ENCODE peak calls at places on chromosome X, in ten cellular contexts. G is endothelial cell; J is NCI-H2081 treated with DMSO at 0.1 percent for 48 hours; D is NCI-H2171 treated with DMSO at 0.1 percent for 48 hours; K is CD8-positive, alpha-beta T cell; M is Right ventricle myocardium superior; N is Karpas-422; F is NCI-H187; B is M059J; A is NCI-H1092. I is an unnamed sample.

GRCh38 chrX:18436017-18436416 is 10.6 kb downstream of the CDKL5 start:
- DNase-seq in G (no peak), J (no peak), D (no peak), K (no peak), M (no peak), N (no peak), F (no peak), B (no peak), A (no peak), I (no peak)

GRCh38 chrX:147228153-147228552 is 413.6 kb upstream of the CXorf51A start:
- DNase-seq in G (no peak), J (no peak), D (no peak), K (no peak), M (no peak), N (no peak), F (no peak), B (no peak), A (no peak), I (no peak)

GRCh38 chrX:39445336-39445735 is 644.1 kb downstream of the MID1IP1 start:
- DNase-seq in G (peak; percentile 19), J (no peak), D (no peak), K (peak; percentile 3), M (no peak), N (peak; percentile 71), F (no peak), B (no peak), A (peak; percentile 16), I (no peak)

GRCh38 chrX:71917621-71918341 is 7.1 kb downstream of the NHSL2 start:
- DNase-seq in G (no peak), J (no peak), D (no peak), K (no peak), M (no peak), N (no peak), F (no peak), B (peak; percentile 35), A (no peak), I (no peak)

GRCh38 chrX:6227445-6227820 is 1.2 kb downstream of the NLGN4X start:
- DNase-seq in G (peak; percentile 5), J (no peak), D (no peak), K (no peak), M (no peak), N (peak; percentile 75), F (no peak), B (no peak), A (peak; percentile 46), I (no peak)

GRCh38 chrX:39866229-39866628 is 231.5 kb downstream of the BCOR start:
- DNase-seq in G (no peak), J (no peak), D (no peak), K (no peak), M (no peak), N (no peak), F (no peak), B (no peak), A (no peak), I (no peak)

GRCh38 chrX:85243155-85243554 is 424 bp downstream of the SATL1 start:
- DNase-seq in G (no peak), J (no peak), D (no peak), K (no peak), M (no peak), N (no peak), F (no peak), B (peak; percentile 0), A (no peak), I (no peak)

GRCh38 chrX:41922125-41922521 is 1.2 kb downstream of the CASK start:
- DNase-seq in G (peak; percentile 2), J (no peak), D (peak; percentile 30), K (no peak), M (no peak), N (no peak), F (no peak), B (peak; percentile 57), A (no peak), I (no peak)

GRCh38 chrX:78514852-78515251 is 144.3 kb downstream of the RTL3 start:
- DNase-seq in G (no peak), J (no peak), D (no peak), K (no peak), M (no peak), N (peak; percentile 41), F (no peak), B (peak; percentile 37), A (no peak), I (no peak)

GRCh38 chrX:28188526-28188925 is 207.3 kb upstream of the DCAF8L1 start:
- DNase-seq in G (no peak), J (no peak), D (no peak), K (no peak), M (no peak), N (no peak), F (no peak), B (no peak), A (no peak), I (no peak)

GRCh38 chrX:120269379-120270035 is 18.9 kb downstream of the ZBTB33 start:
- DNase-seq in G (no peak), J (no peak), D (no peak), K (no peak), M (no peak), N (no peak), F (no peak), B (no peak), A (no peak), I (no peak)

GRCh38 chrX:133045986-133046385 is 50.9 kb downstream of the USP26 start:
- DNase-seq in G (peak; percentile 7), J (no peak), D (peak; percentile 13), K (no peak), M (no peak), N (peak; percentile 47), F (no peak), B (peak; percentile 18), A (no peak), I (no peak)

GRCh38 chrX:136710324-136710951 is 62.5 kb downstream of the CD40LG start:
- DNase-seq in G (no peak), J (no peak), D (no peak), K (no peak), M (no peak), N (no peak), F (no peak), B (peak; percentile 65), A (no peak), I (no peak)

GRCh38 chrX:23317799-23318724 is 16.6 kb upstream of the PTCHD1 start:
- DNase-seq in G (peak; percentile 57), J (no peak), D (peak; percentile 3), K (no peak), M (no peak), N (peak; percentile 77), F (no peak), B (peak; percentile 7), A (peak; percentile 10), I (no peak)

GRCh38 chrX:98294310-98294709 is 1410.6 kb downstream of the RPA4 start:
- DNase-seq in G (no peak), J (no peak), D (no peak), K (no peak), M (no peak), N (no peak), F (no peak), B (no peak), A (no peak), I (no peak)

GRCh38 chrX:118459494-118459893 is 36.1 kb upstream of the DOCK11 start:
- DNase-seq in G (peak; percentile 4), J (peak; percentile 45), D (peak; percentile 1), K (no peak), M (no peak), N (peak; percentile 73), F (no peak), B (peak; percentile 50), A (peak; percentile 32), I (no peak)

GRCh38 chrX:110409925-110410324 is 51.3 kb downstream of the RTL9 start:
- DNase-seq in G (no peak), J (no peak), D (no peak), K (no peak), M (no peak), N (no peak), F (no peak), B (peak; percentile 85), A (no peak), I (no peak)

GRCh38 chrX:109485470-109486340 is 3.8 kb upstream of the GUCY2F start:
- DNase-seq in G (peak; percentile 51), J (peak; percentile 68), D (peak; percentile 61), K (peak; percentile 10), M (peak; percentile 43), N (peak; percentile 92), F (peak; percentile 10), B (peak; percentile 64), A (peak; percentile 21), I (no peak)

GRCh38 chrX:46547857-46548256 is 2.6 kb upstream of the ZNF674 start:
- DNase-seq in G (no peak), J (no peak), D (no peak), K (no peak), M (no peak), N (no peak), F (no peak), B (peak; percentile 85), A (no peak), I (no peak)

GRCh38 chrX:1202251-1202650 is 10.2 kb downstream of the CRLF2 start:
- DNase-seq in G (no peak), J (no peak), D (no peak), K (no peak), M (no peak), N (no peak), F (no peak), B (no peak), A (no peak), I (no peak)

GRCh38 chrX:11499076-11500044 is 166.4 kb downstream of the ARHGAP6 start:
- DNase-seq in G (no peak), J (no peak), D (no peak), K (no peak), M (no peak), N (no peak), F (no peak), B (peak; percentile 62), A (no peak), I (no peak)

GRCh38 chrX:68252664-68253063 is 180.6 kb downstream of the OPHN1 start:
- DNase-seq in G (no peak), J (no peak), D (no peak), K (no peak), M (no peak), N (no peak), F (no peak), B (no peak), A (no peak), I (no peak)

GRCh38 chrX:108347800-108348199 is 90.4 kb downstream of the COL4A6 start:
- DNase-seq in G (peak; percentile 25), J (peak; percentile 48), D (no peak), K (no peak), M (no peak), N (no peak), F (no peak), B (no peak), A (no peak), I (no peak)

GRCh38 chrX:105973387-105973739 is 65.2 kb downstream of the SERPINA7 start:
- DNase-seq in G (no peak), J (no peak), D (no peak), K (no peak), M (no peak), N (no peak), F (no peak), B (no peak), A (no peak), I (no peak)

GRCh38 chrX:15441464-15441863 is 51.7 kb downstream of the PIR start:
- DNase-seq in G (no peak), J (no peak), D (peak; percentile 93), K (no peak), M (no peak), N (no peak), F (no peak), B (no peak), A (no peak), I (peak; percentile 64)

GRCh38 chrX:53048169-53049126 is at the start of gene GPR173:
- DNase-seq in G (peak; percentile 15), J (no peak), D (peak; percentile 60), K (no peak), M (peak; percentile 67), N (no peak), F (no peak), B (peak; percentile 59), A (peak; percentile 38), I (no peak)

GRCh38 chrX:8235026-8235425 is 64.0 kb upstream of the VCX2 start:
- DNase-seq in G (no peak), J (no peak), D (peak; percentile 37), K (no peak), M (no peak), N (no peak), F (no peak), B (no peak), A (no peak), I (no peak)

GRCh38 chrX:53184836-53185235 is 40.2 kb downstream of the KDM5C start:
- DNase-seq in G (no peak), J (no peak), D (no peak), K (no peak), M (no peak), N (no peak), F (no peak), B (peak; percentile 47), A (no peak), I (no peak)